ENCODE peak calls at places on chromosomes 11 and 22, in four cellular contexts. N, U, A and K are unnamed samples.
A peak's percentile ranks its signal among the peaks of the same experiment; 100 is the strongest.

GRCh38 chr11:119874660-119875238 is 145.7 kb upstream of the NECTIN1 start:
- DNase-seq in N (no peak), U (peak; percentile 17), A (peak; percentile 16), K (no peak)

GRCh38 chr11:19790831-19791552 is 78.4 kb downstream of the NAV2 start:
- DNase-seq in N (no peak), U (no peak), A (no peak), K (peak; percentile 93)

GRCh38 chr11:1109918-1110705 is 35.4 kb downstream of the MUC2 start:
- DNase-seq in N (no peak), U (no peak), A (peak; percentile 63), K (no peak)

GRCh38 chr11:6452219-6452618 is 11.4 kb upstream of the HPX start:
- DNase-seq in N (no peak), U (no peak), A (no peak), K (no peak)

GRCh38 chr22:24807284-24807950 is 1.4 kb downstream of the SGSM1 start:
- DNase-seq in N (no peak), U (no peak), A (no peak), K (peak; percentile 22)

GRCh38 chr22:43847376-43848289 is 14.7 kb downstream of the SULT4A1 start:
- DNase-seq in N (no peak), U (peak; percentile 35), A (peak; percentile 43), K (no peak)

GRCh38 chr11:1826552-1827094 is 8.2 kb upstream of the SYT8 start:
- DNase-seq in N (no peak), U (peak; percentile 82), A (peak; percentile 81), K (peak; percentile 63)

GRCh38 chr11:102497061-102497460 is 33.5 kb downstream of the MMP7 start:
- DNase-seq in N (peak; percentile 10), U (no peak), A (no peak), K (no peak)

DNA sequence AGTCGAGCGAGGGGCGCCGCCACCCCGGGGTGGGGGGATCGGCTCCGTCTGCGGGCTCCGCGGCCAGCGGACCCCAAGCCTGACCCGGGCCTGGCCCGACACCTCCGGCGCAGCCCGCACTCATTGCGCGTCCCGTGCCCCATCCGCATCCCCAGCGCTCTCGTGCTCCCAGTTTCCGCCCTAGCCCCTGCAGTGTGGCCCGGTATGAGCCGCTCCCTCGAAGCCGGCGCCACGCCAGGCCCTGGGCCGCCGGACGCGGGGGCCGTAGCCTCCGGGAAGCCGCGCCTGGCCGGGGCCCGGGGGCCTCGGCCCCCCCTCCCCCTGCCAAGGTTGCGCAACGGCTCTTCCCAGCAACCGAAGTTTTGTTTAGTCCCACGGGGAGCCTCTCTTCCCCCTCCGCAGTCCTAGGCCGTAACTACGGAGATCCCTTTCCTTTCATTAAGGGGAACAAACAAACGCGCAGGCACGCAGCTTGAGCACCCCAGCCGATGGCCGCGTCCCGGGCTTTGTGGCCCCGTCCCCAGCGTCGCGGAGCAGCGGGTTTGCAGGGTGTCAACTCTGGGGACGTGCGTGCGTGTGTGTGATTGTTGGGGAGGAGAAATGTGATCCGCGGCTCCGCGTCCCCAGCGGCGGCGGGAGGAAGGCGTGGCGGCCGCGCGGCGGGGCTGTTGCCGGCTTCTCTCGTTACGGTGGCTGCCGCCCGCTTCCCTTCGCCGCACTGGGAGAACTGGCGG is 883 bp downstream of the HIPK3 start:
- DNase-seq in N (peak; percentile 65), U (peak; percentile 96), A (peak; percentile 95), K (peak; percentile 76)
- TF ChIP-seq CTCF in N (peak; percentile 50), U (peak; percentile 33), A (peak; percentile 20), K (no peak)

DNA sequence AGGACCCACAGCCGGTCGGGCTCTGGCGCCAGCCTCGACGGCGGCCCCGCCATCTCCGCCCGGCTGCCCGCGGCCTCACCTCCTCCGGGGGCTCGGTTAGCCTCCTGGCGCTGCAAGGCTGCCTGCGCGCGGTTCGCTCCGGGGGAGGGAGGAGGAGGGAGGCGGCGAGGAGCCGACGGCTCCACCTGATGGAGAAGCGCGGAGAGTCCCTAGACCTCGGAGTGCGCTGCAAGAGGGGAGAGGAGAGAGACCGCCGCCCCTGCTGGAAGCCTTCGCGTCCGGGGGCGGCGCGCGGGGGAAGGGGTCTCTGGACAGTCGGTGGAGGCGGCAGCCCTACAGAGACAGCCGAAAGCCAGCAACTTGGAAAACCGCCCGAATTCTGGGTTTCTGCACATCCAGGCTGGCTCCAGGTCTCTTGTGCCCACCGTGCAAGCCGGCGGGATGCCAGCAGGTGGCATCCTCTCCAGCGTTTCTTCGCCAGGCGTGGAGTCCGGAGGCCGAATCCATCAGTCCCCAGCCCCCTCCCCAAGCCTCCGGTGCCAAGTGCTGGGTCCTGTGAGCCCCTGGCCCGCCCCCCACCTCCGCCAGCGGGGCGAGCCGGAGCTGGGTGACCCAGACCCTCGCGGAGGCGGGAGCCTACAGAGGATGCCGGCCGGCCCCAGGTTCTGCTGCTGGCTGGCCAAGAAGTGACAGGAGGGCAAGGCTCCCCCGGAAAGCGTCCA is 2.9 kb upstream of the KIRREL3 start:
- DNase-seq in N (peak; percentile 44), U (peak; percentile 70), A (no peak), K (peak; percentile 91)
- TF ChIP-seq CTCF in N (peak; percentile 74), U (no peak), A (no peak), K (peak; percentile 62)

GRCh38 chr11:100815787-100816330 is 128.8 kb downstream of the ARHGAP42 start:
- DNase-seq in N (no peak), U (no peak), A (no peak), K (no peak)
- TF ChIP-seq CTCF in N (no peak), U (no peak), A (no peak), K (no peak)

DNA sequence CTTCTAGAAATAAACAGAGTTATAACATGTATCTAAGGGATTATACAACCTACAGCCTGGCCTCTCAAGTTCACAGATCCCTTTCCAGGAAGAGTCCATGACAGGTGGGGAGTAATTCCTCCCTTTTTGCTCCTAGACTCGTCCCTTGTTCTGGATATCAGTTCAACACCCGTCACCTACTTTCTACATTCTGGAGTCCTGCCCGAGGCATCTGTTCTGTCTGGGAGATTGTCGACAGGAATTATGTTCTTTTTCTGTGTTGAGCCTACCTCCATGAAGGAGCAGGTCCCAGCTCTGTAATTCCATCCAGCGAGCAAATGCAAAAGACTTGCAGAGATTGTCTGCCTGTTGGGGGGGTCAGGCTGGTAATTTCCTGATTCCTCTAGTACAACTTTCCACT is 224.6 kb upstream of the NTM start:
- DNase-seq in N (no peak), U (no peak), A (no peak), K (no peak)
- TF ChIP-seq CTCF in N (no peak), U (no peak), A (no peak), K (no peak)

GRCh38 chr22:27032121-27032761 is 374.9 kb downstream of the MIAT start:
- DNase-seq in N (no peak), U (peak; percentile 62), A (no peak), K (peak; percentile 87)
- TF ChIP-seq CTCF in N (no peak), U (no peak), A (no peak), K (peak; percentile 66)

GRCh38 chr11:75429902-75430691 is 2.9 kb downstream of the KLHL35 start:
- DNase-seq in N (no peak), U (peak; percentile 85), A (peak; percentile 90), K (peak; percentile 74)
- TF ChIP-seq CTCF in N (no peak), U (no peak), A (no peak), K (peak; percentile 10)

GRCh38 chr22:49073873-49074417 is 753.7 kb downstream of the BRD1 start:
- DNase-seq in N (no peak), U (no peak), A (no peak), K (no peak)
- TF ChIP-seq CTCF in N (no peak), U (no peak), A (no peak), K (no peak)

GRCh38 chr11:62062223-62062861 is 61.5 kb upstream of the INCENP start:
- DNase-seq in N (no peak), U (no peak), A (peak; percentile 15), K (no peak)

GRCh38 chr11:62057069-62057468 is 66.7 kb upstream of the INCENP start:
- DNase-seq in N (no peak), U (no peak), A (no peak), K (no peak)

GRCh38 chr11:62055970-62056369 is 67.8 kb upstream of the INCENP start:
- DNase-seq in N (no peak), U (no peak), A (no peak), K (no peak)

GRCh38 chr11:62064221-62064620 is 59.6 kb upstream of the INCENP start:
- DNase-seq in N (no peak), U (no peak), A (no peak), K (no peak)

DNA sequence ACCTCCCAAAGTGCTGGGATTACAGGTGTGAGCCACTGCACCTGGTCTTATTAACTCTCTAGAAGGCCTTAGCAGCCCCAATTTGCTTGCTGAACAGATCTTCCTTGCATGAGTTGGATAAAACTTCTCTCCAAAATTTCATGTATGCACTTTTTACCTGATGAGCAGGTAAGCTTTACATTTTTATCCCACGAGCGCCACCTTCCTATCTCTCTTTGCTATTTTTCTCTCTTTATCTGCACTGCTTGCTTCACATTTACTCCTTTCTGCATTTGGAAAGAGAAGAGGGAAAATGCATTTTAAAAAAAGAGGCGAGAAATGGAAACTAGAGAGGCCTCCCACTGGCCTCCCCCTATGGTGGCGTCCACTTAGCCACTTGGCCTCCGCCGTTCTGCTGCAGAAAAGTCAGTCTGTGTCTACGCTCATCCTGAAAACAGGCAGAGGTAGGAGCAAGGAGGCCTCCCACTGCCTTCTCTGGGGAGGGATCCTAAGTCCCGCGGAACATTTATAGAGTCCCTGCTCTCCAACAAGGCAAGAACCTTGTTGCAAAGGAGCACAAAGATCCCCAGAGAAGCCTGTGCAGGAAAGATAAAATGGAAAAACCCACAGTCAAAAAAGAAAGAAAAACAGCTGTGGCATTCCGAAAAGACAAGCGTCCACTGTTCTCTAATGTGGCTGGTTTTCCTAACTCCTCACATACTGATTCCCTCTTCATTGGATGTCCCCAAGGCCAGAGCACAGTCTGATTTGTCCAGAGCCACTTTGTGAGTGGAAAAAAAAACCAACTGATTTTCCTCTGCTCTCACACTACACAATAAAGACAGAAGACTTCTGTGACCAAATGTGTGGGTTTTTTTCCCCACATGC is 62.2 kb upstream of the INCENP start:
- DNase-seq in N (no peak), U (no peak), A (no peak), K (peak; percentile 57)
- TF ChIP-seq CTCF in N (no peak), U (peak; percentile 5), A (no peak), K (peak; percentile 52)